ENCODE peak calls at places on chromosomes 12 and 14, in seven cellular contexts. U is mammary epithelial cell, Z is Peyer's patch, D is tibial artery, F is pancreas, G is PC-3, N is colonic mucosa. H is an unnamed sample.
A peak's percentile ranks its signal among the peaks of the same experiment; 100 is the strongest.

GRCh38 chr14:64656986-64657385 is 47.2 kb upstream of the PLEKHG3 start:
- DNase-seq in U (peak; percentile 35), Z (no peak), D (peak; percentile 79), F (no peak), G (no peak), N (no peak), H (no peak)

GRCh38 chr14:63940387-63940786 is 87.6 kb downstream of the SYNE2 start:
- DNase-seq in U (no peak), Z (no peak), D (no peak), F (no peak), G (no peak), N (no peak), H (no peak)

GRCh38 chr14:88688386-88688785 is 104.4 kb downstream of the EML5 start:
- DNase-seq in U (no peak), Z (no peak), D (no peak), F (no peak), G (no peak), N (no peak), H (no peak)

GRCh38 chr14:74140374-74140850 is 55.7 kb downstream of the LIN52 start:
- DNase-seq in U (no peak), Z (peak; percentile 83), D (peak; percentile 73), F (no peak), G (no peak), N (peak; percentile 59), H (peak; percentile 73)

GRCh38 chr12:51307655-51308593 is 16.1 kb downstream of the BIN2 start:
- DNase-seq in U (peak; percentile 84), Z (no peak), D (no peak), F (no peak), G (peak; percentile 94), N (peak; percentile 72), H (no peak)

GRCh38 chr14:54652188-54652889 is 85.4 kb downstream of the SAMD4A start:
- DNase-seq in U (peak; percentile 98), Z (no peak), D (peak; percentile 93), F (no peak), G (peak; percentile 100), N (peak; percentile 44), H (peak; percentile 72)

GRCh38 chr12:104687823-104688573 is 231.2 kb downstream of the CHST11 start:
- DNase-seq in U (no peak), Z (no peak), D (no peak), F (no peak), G (no peak), N (no peak), H (no peak)

GRCh38 chr12:45357547-45358417 is 141.9 kb downstream of the ANO6 start:
- DNase-seq in U (no peak), Z (no peak), D (peak; percentile 36), F (no peak), G (no peak), N (no peak), H (no peak)

GRCh38 chr14:21104448-21105060 is 3.7 kb downstream of the TMEM253 start:
- DNase-seq in U (peak; percentile 74), Z (peak; percentile 88), D (peak; percentile 79), F (peak; percentile 87), G (peak; percentile 71), N (peak; percentile 85), H (peak; percentile 73)

GRCh38 chr14:74950795-74951442 is 4.5 kb downstream of the PGF start:
- DNase-seq in U (no peak), Z (no peak), D (peak; percentile 13), F (no peak), G (no peak), N (peak; percentile 70), H (no peak)

GRCh38 chr14:90405101-90405500 is 8.3 kb downstream of the CALM1 start:
- DNase-seq in U (no peak), Z (no peak), D (no peak), F (no peak), G (no peak), N (no peak), H (no peak)

GRCh38 chr14:90405755-90406154 is 8.9 kb downstream of the CALM1 start:
- DNase-seq in U (no peak), Z (no peak), D (no peak), F (no peak), G (no peak), N (no peak), H (no peak)

GRCh38 chr14:90409209-90409730 is 12.4 kb downstream of the CALM1 start:
- DNase-seq in U (peak; percentile 79), Z (no peak), D (peak; percentile 78), F (no peak), G (peak; percentile 96), N (no peak), H (peak; percentile 81)

GRCh38 chr14:90408713-90409112 is 11.9 kb downstream of the CALM1 start:
- DNase-seq in U (no peak), Z (no peak), D (no peak), F (no peak), G (no peak), N (no peak), H (no peak)

GRCh38 chr14:90406384-90406798 is 9.6 kb downstream of the CALM1 start:
- DNase-seq in U (no peak), Z (no peak), D (no peak), F (no peak), G (no peak), N (no peak), H (no peak)
- H3K27ac ChIP-seq in U (no peak overlapping the region), Z (no peak overlapping the region), D (peak overlapping the region; percentile 77), F (no peak overlapping the region), G (no peak overlapping the region), N (no peak overlapping the region), H (no peak overlapping the region)

GRCh38 chr12:116687888-116688287 is 50.0 kb downstream of the SPRING1 start:
- DNase-seq in U (no peak), Z (no peak), D (no peak), F (no peak), G (peak; percentile 42), N (peak; percentile 29), H (peak; percentile 65)
- TF ChIP-seq CTCF in U (peak; percentile 37), Z (peak; percentile 13), D (peak; percentile 35), F (no peak), G (peak; percentile 69), N (peak; percentile 26), H (peak; percentile 25)

GRCh38 chr12:57887631-57888406 is 41.3 kb upstream of the CTDSP2 start:
- DNase-seq in U (peak; percentile 80), Z (no peak), D (peak; percentile 70), F (no peak), G (peak; percentile 53), N (peak; percentile 45), H (no peak)

GRCh38 chr12:57886590-57887363 is 40.2 kb upstream of the CTDSP2 start:
- DNase-seq in U (no peak), Z (no peak), D (no peak), F (no peak), G (no peak), N (no peak), H (no peak)

GRCh38 chr12:57889541-57889989 is 43.0 kb upstream of the CTDSP2 start:
- DNase-seq in U (no peak), Z (no peak), D (peak; percentile 86), F (no peak), G (no peak), N (peak; percentile 72), H (peak; percentile 92)

GRCh38 chr12:57890191-57891120 is 43.9 kb upstream of the CTDSP2 start:
- DNase-seq in U (peak; percentile 48), Z (no peak), D (no peak), F (no peak), G (peak; percentile 91), N (peak; percentile 23), H (no peak)

GRCh38 chr12:57888407-57889157 is 42.1 kb upstream of the CTDSP2 start:
- DNase-seq in U (peak; percentile 98), Z (peak; percentile 71), D (no peak), F (no peak), G (peak; percentile 82), N (peak; percentile 84), H (no peak)
- H3K4me3 ChIP-seq in U (no peak overlapping the region), Z (no peak overlapping the region), D (peak overlapping the region; percentile 11), F (no peak overlapping the region), G (peak overlapping the region; percentile 56), N (no peak overlapping the region), H (peak overlapping the region; percentile 23)

DNA sequence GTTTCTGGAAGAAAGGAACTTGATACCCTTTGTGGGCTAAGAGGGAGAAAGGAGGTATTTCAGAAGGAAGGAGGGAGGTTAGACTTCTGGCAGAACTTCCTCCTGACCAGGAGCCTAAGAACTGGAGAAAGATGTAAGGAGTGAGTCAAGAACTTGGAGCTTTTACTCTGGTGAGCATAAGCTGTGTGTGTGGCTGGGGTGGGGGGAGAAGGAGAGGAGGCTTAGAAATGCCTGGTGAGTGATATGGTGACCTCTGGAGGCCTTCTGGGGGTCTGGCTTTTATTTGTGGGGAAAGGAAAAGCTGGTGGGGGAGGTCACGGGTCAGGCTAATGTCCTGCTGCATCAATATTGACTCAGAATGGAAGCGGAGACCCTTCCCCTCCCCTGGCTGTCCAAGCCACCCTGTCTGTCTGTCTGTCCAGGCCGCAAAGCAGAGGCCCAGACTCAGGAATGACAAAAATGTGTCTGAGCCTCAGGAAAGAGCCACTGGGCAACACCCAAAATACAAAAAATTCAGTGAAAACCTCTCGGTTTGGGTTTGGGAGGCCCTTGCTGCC is 4.8 kb downstream of the LRP1 start:
- DNase-seq in U (no peak), Z (no peak), D (no peak), F (no peak), G (no peak), N (peak; percentile 16), H (no peak)
- H3K27ac ChIP-seq in U (no peak overlapping the region), Z (peak overlapping the region; percentile 49), D (peak overlapping the region; percentile 95), F (no peak overlapping the region), G (no peak overlapping the region), N (peak overlapping the region; percentile 63), H (peak overlapping the region; percentile 75)

GRCh38 chr14:55803506-55804197 is 223.6 kb downstream of the KTN1 start:
- DNase-seq in U (no peak), Z (no peak), D (no peak), F (no peak), G (peak; percentile 50), N (no peak), H (no peak)

GRCh38 chr14:55801121-55801520 is 221.1 kb downstream of the KTN1 start:
- DNase-seq in U (no peak), Z (no peak), D (no peak), F (no peak), G (no peak), N (no peak), H (no peak)

GRCh38 chr14:55805250-55805649 is 225.2 kb downstream of the KTN1 start:
- DNase-seq in U (no peak), Z (peak; percentile 66), D (no peak), F (no peak), G (no peak), N (no peak), H (no peak)

GRCh38 chr14:55804198-55804553 is 224.2 kb downstream of the KTN1 start:
- DNase-seq in U (no peak), Z (no peak), D (no peak), F (no peak), G (no peak), N (no peak), H (no peak)

GRCh38 chr14:55802986-55803431 is 223.0 kb downstream of the KTN1 start:
- DNase-seq in U (peak; percentile 83), Z (no peak), D (no peak), F (no peak), G (peak; percentile 99), N (no peak), H (no peak)
- TF ChIP-seq CTCF in U (peak; percentile 58), Z (no peak), D (no peak), F (no peak), G (peak; percentile 95), N (no peak), H (no peak)

GRCh38 chr12:113241191-113242017 is 20.1 kb downstream of the TPCN1 start:
- DNase-seq in U (peak; percentile 98), Z (peak; percentile 88), D (no peak), F (no peak), G (peak; percentile 97), N (peak; percentile 78), H (no peak)
- H3K4me3 ChIP-seq in U (no peak overlapping the region), Z (peak overlapping the region; percentile 11), D (no peak overlapping the region), F (no peak overlapping the region), G (peak overlapping the region; percentile 37), N (no peak overlapping the region), H (no peak overlapping the region)